ENCODE peak calls at places on chromosomes 1 and 21, in seven cellular contexts. One of them, this sample, is unnamed.

GRCh38 chr21:15968911-15969310 is 239.1 kb downstream of the USP25 start:
- DNase-seq in brain microvascular endothelial cell: no peak
- DNase-seq in fibroblast of lung: no peak
- DNase-seq in WTC11: no peak
- DNase-seq in HFFc6: no peak
- DNase-seq in HCT116: no peak
- DNase-seq in spleen: no peak
- DNase-seq in this sample: no peak

GRCh38 chr1:77219166-77219887 is at the start of gene PIGK:
- DNase-seq in brain microvascular endothelial cell: peak; percentile 85
- DNase-seq in fibroblast of lung: peak; percentile 87
- DNase-seq in WTC11: peak; percentile 93
- DNase-seq in HFFc6: peak; percentile 89
- DNase-seq in HCT116: peak; percentile 83
- DNase-seq in spleen: peak; percentile 97
- DNase-seq in this sample: peak; percentile 19

GRCh38 chr1:9413143-9413876 is 120.6 kb downstream of the SPSB1 start:
- DNase-seq in brain microvascular endothelial cell: peak; percentile 82
- DNase-seq in fibroblast of lung: peak; percentile 95
- DNase-seq in WTC11: no peak
- DNase-seq in HFFc6: peak; percentile 69
- DNase-seq in HCT116: peak; percentile 56
- DNase-seq in spleen: peak; percentile 86
- DNase-seq in this sample: no peak

GRCh38 chr1:215523128-215523861 is 43.8 kb upstream of the KCTD3 start:
- DNase-seq in brain microvascular endothelial cell: no peak
- DNase-seq in fibroblast of lung: peak; percentile 67
- DNase-seq in WTC11: no peak
- DNase-seq in HFFc6: no peak
- DNase-seq in HCT116: peak; percentile 6
- DNase-seq in spleen: no peak
- DNase-seq in this sample: no peak

GRCh38 chr1:98053471-98054366 is 132.9 kb upstream of the DPYD start:
- DNase-seq in brain microvascular endothelial cell: peak; percentile 54
- DNase-seq in fibroblast of lung: peak; percentile 75
- DNase-seq in WTC11: peak; percentile 80
- DNase-seq in HFFc6: no peak
- DNase-seq in HCT116: no peak
- DNase-seq in spleen: peak; percentile 92
- DNase-seq in this sample: no peak

GRCh38 chr1:115457295-115457694 is 119.2 kb upstream of the NGF start:
- DNase-seq in brain microvascular endothelial cell: peak; percentile 8
- DNase-seq in fibroblast of lung: no peak
- DNase-seq in WTC11: no peak
- DNase-seq in HFFc6: no peak
- DNase-seq in HCT116: no peak
- DNase-seq in spleen: no peak
- DNase-seq in this sample: no peak

GRCh38 chr1:200642481-200642880 is 21.9 kb upstream of the KIF14 start:
- DNase-seq in brain microvascular endothelial cell: no peak
- DNase-seq in fibroblast of lung: no peak
- DNase-seq in WTC11: no peak
- DNase-seq in HFFc6: no peak
- DNase-seq in HCT116: no peak
- DNase-seq in spleen: no peak
- DNase-seq in this sample: no peak

GRCh38 chr1:198220428-198220827 is 63.6 kb downstream of the NEK7 start:
- DNase-seq in brain microvascular endothelial cell: peak; percentile 95
- DNase-seq in fibroblast of lung: peak; percentile 79
- DNase-seq in WTC11: no peak
- DNase-seq in HFFc6: peak; percentile 66
- DNase-seq in HCT116: peak; percentile 82
- DNase-seq in spleen: no peak
- DNase-seq in this sample: no peak

GRCh38 chr21:43866233-43866632 is 1.2 kb downstream of the AGPAT3 start:
- DNase-seq in brain microvascular endothelial cell: peak; percentile 22
- DNase-seq in fibroblast of lung: peak; percentile 60
- DNase-seq in WTC11: no peak
- DNase-seq in HFFc6: peak; percentile 37
- DNase-seq in HCT116: no peak
- DNase-seq in spleen: peak; percentile 78
- DNase-seq in this sample: no peak

GRCh38 chr1:85297855-85298629 is 21.6 kb upstream of the BCL10 start:
- DNase-seq in brain microvascular endothelial cell: peak; percentile 96
- DNase-seq in fibroblast of lung: peak; percentile 100
- DNase-seq in WTC11: no peak
- DNase-seq in HFFc6: peak; percentile 96
- DNase-seq in HCT116: peak; percentile 89
- DNase-seq in spleen: peak; percentile 80
- DNase-seq in this sample: no peak

GRCh38 chr21:45407629-45408247 is 2.8 kb downstream of the COL18A1 start:
- DNase-seq in brain microvascular endothelial cell: no peak
- DNase-seq in fibroblast of lung: no peak
- DNase-seq in WTC11: no peak
- DNase-seq in HFFc6: no peak
- DNase-seq in HCT116: no peak
- DNase-seq in spleen: peak; percentile 49
- DNase-seq in this sample: no peak

GRCh38 chr1:103496014-103496635 is 29.4 kb upstream of the RNPC3 start:
- DNase-seq in brain microvascular endothelial cell: no peak
- DNase-seq in fibroblast of lung: peak; percentile 72
- DNase-seq in WTC11: no peak
- DNase-seq in HFFc6: peak; percentile 49
- DNase-seq in HCT116: no peak
- DNase-seq in spleen: no peak
- DNase-seq in this sample: no peak

GRCh38 chr1:169809370-169810095 is 14.8 kb upstream of the METTL18 start:
- DNase-seq in brain microvascular endothelial cell: peak; percentile 18
- DNase-seq in fibroblast of lung: peak; percentile 51
- DNase-seq in WTC11: no peak
- DNase-seq in HFFc6: peak; percentile 49
- DNase-seq in HCT116: peak; percentile 21
- DNase-seq in spleen: no peak
- DNase-seq in this sample: no peak

GRCh38 chr1:228339766-228340685 is 66.6 kb downstream of the TRIM11 start:
- DNase-seq in brain microvascular endothelial cell: no peak
- DNase-seq in fibroblast of lung: no peak
- DNase-seq in WTC11: peak; percentile 8
- DNase-seq in HFFc6: no peak
- DNase-seq in HCT116: no peak
- DNase-seq in spleen: peak; percentile 62
- DNase-seq in this sample: no peak

GRCh38 chr1:162914601-162915000 is 53.6 kb upstream of the CCDC190 start:
- DNase-seq in brain microvascular endothelial cell: no peak
- DNase-seq in fibroblast of lung: no peak
- DNase-seq in WTC11: no peak
- DNase-seq in HFFc6: no peak
- DNase-seq in HCT116: no peak
- DNase-seq in spleen: no peak
- DNase-seq in this sample: no peak

GRCh38 chr1:41882496-41882895 is 36.2 kb downstream of the HIVEP3 start:
- DNase-seq in brain microvascular endothelial cell: no peak
- DNase-seq in fibroblast of lung: no peak
- DNase-seq in WTC11: no peak
- DNase-seq in HFFc6: no peak
- DNase-seq in HCT116: no peak
- DNase-seq in spleen: no peak
- DNase-seq in this sample: no peak

GRCh38 chr1:71252900-71253299 is 172.1 kb upstream of the ZRANB2 start:
- DNase-seq in brain microvascular endothelial cell: no peak
- DNase-seq in fibroblast of lung: no peak
- DNase-seq in WTC11: no peak
- DNase-seq in HFFc6: no peak
- DNase-seq in HCT116: no peak
- DNase-seq in spleen: no peak
- DNase-seq in this sample: no peak

GRCh38 chr1:226679303-226679702 is 59.8 kb downstream of the ITPKB start:
- DNase-seq in brain microvascular endothelial cell: no peak
- DNase-seq in fibroblast of lung: no peak
- DNase-seq in WTC11: no peak
- DNase-seq in HFFc6: no peak
- DNase-seq in HCT116: no peak
- DNase-seq in spleen: no peak
- DNase-seq in this sample: no peak

GRCh38 chr1:100578201-100578600 is 40.3 kb downstream of the GPR88 start:
- DNase-seq in brain microvascular endothelial cell: peak; percentile 8
- DNase-seq in fibroblast of lung: no peak
- DNase-seq in WTC11: no peak
- DNase-seq in HFFc6: no peak
- DNase-seq in HCT116: no peak
- DNase-seq in spleen: no peak
- DNase-seq in this sample: no peak

GRCh38 chr21:29155933-29156260 is 25.5 kb downstream of the MAP3K7CL start:
- DNase-seq in brain microvascular endothelial cell: no peak
- DNase-seq in fibroblast of lung: no peak
- DNase-seq in WTC11: no peak
- DNase-seq in HFFc6: no peak
- DNase-seq in HCT116: no peak
- DNase-seq in spleen: no peak
- DNase-seq in this sample: no peak

GRCh38 chr1:211833174-211833820 is 2.7 kb upstream of the LPGAT1 start:
- DNase-seq in brain microvascular endothelial cell: no peak
- DNase-seq in fibroblast of lung: no peak
- DNase-seq in WTC11: no peak
- DNase-seq in HFFc6: no peak
- DNase-seq in HCT116: no peak
- DNase-seq in spleen: no peak
- DNase-seq in this sample: no peak

GRCh38 chr1:91501527-91501859 is 842 bp downstream of the CDC7 start:
- DNase-seq in brain microvascular endothelial cell: peak; percentile 35
- DNase-seq in fibroblast of lung: no peak
- DNase-seq in WTC11: no peak
- DNase-seq in HFFc6: no peak
- DNase-seq in HCT116: no peak
- DNase-seq in spleen: no peak
- DNase-seq in this sample: no peak

GRCh38 chr1:17440827-17441168 is 1.3 kb upstream of the RCC2 start:
- DNase-seq in brain microvascular endothelial cell: no peak
- DNase-seq in fibroblast of lung: peak; percentile 11
- DNase-seq in WTC11: no peak
- DNase-seq in HFFc6: no peak
- DNase-seq in HCT116: no peak
- DNase-seq in spleen: no peak
- DNase-seq in this sample: no peak

GRCh38 chr1:17438977-17439249 is 564 bp downstream of the RCC2 start:
- DNase-seq in brain microvascular endothelial cell: no peak
- DNase-seq in fibroblast of lung: no peak
- DNase-seq in WTC11: no peak
- DNase-seq in HFFc6: no peak
- DNase-seq in HCT116: no peak
- DNase-seq in spleen: peak; percentile 83
- DNase-seq in this sample: no peak

GRCh38 chr1:17440074-17440826 is 773 bp upstream of the RCC2 start:
- DNase-seq in brain microvascular endothelial cell: no peak
- DNase-seq in fibroblast of lung: peak; percentile 9
- DNase-seq in WTC11: no peak
- DNase-seq in HFFc6: no peak
- DNase-seq in HCT116: no peak
- DNase-seq in spleen: no peak
- DNase-seq in this sample: no peak

GRCh38 chr1:17438176-17438976 is 1.1 kb downstream of the RCC2 start:
- DNase-seq in brain microvascular endothelial cell: peak; percentile 40
- DNase-seq in fibroblast of lung: peak; percentile 40
- DNase-seq in WTC11: peak; percentile 65
- DNase-seq in HFFc6: peak; percentile 19
- DNase-seq in HCT116: no peak
- DNase-seq in spleen: peak; percentile 94
- DNase-seq in this sample: no peak

DNA sequence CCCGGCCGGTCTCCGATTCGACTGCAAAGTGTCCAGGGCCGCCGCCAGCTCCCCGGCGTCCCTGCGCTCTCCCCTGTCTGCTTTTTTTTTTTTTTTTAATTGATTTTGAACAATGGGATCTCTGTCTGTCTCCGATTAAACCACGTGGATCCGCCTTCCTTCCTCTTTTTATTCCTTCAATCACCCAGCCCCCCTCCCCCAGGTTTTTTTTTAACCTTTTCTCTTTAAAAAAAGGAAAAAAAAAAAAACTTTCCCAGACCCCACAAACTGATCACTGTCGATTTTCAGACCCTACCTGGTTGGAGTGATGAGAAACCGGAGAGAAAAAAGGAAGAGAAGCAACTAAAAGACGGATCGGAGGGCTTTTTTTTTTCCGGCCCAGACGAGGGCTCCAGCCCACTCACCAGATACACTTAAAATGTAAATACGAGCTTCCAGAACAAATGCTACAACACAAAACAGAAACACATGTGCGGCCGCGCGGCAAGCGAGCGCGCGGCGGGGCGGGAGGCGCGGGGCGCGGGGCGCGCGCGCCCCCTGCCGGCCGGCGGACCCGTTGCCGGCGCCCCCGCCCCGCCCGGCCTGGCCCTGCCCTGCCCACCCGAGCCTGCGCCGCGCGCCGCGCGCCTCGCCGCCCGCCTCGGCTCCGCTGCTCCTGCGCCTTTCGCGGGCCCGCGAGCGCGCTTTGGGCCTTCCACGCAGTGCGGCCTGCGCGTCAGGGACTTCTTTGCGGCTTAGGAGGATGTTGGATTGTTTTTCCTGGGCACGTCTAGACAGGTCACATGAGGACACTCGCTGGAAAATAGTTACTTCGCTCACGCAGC is at the start of gene RCC2:
- DNase-seq in brain microvascular endothelial cell: peak; percentile 53
- DNase-seq in fibroblast of lung: peak; percentile 84
- DNase-seq in WTC11: peak; percentile 48
- DNase-seq in HFFc6: peak; percentile 71
- DNase-seq in HCT116: peak; percentile 43
- DNase-seq in spleen: peak; percentile 93
- DNase-seq in this sample: no peak
- TF ChIP-seq CTCF in brain microvascular endothelial cell: peak; percentile 2
- TF ChIP-seq CTCF in fibroblast of lung: no peak
- TF ChIP-seq CTCF in WTC11: no peak
- TF ChIP-seq CTCF in HFFc6: peak; percentile 21
- TF ChIP-seq CTCF in HCT116: no peak
- TF ChIP-seq CTCF in spleen: no peak
- TF ChIP-seq CTCF in this sample: peak; percentile 20

GRCh38 chr1:194466706-194467105 is 1280.3 kb upstream of the B3GALT2 start:
- DNase-seq in brain microvascular endothelial cell: peak; percentile 4
- DNase-seq in fibroblast of lung: peak; percentile 6
- DNase-seq in WTC11: no peak
- DNase-seq in HFFc6: no peak
- DNase-seq in HCT116: no peak
- DNase-seq in spleen: no peak
- DNase-seq in this sample: no peak
- TF ChIP-seq CTCF in brain microvascular endothelial cell: peak; percentile 61
- TF ChIP-seq CTCF in fibroblast of lung: peak; percentile 41
- TF ChIP-seq CTCF in WTC11: no peak
- TF ChIP-seq CTCF in HFFc6: peak; percentile 52
- TF ChIP-seq CTCF in HCT116: no peak
- TF ChIP-seq CTCF in spleen: no peak
- TF ChIP-seq CTCF in this sample: peak; percentile 10

GRCh38 chr1:156961709-156962108 is 41.3 kb downstream of the LRRC71 start:
- DNase-seq in brain microvascular endothelial cell: no peak
- DNase-seq in fibroblast of lung: no peak
- DNase-seq in WTC11: no peak
- DNase-seq in HFFc6: peak; percentile 14
- DNase-seq in HCT116: peak; percentile 10
- DNase-seq in spleen: no peak
- DNase-seq in this sample: no peak
- TF ChIP-seq CTCF in brain microvascular endothelial cell: peak; percentile 49
- TF ChIP-seq CTCF in fibroblast of lung: peak; percentile 18
- TF ChIP-seq CTCF in WTC11: no peak
- TF ChIP-seq CTCF in HFFc6: peak; percentile 69
- TF ChIP-seq CTCF in HCT116: peak; percentile 86
- TF ChIP-seq CTCF in spleen: no peak
- TF ChIP-seq CTCF in this sample: peak; percentile 48

GRCh38 chr1:2373551-2374259 is 17.6 kb downstream of the MORN1 start:
- DNase-seq in brain microvascular endothelial cell: no peak
- DNase-seq in fibroblast of lung: no peak
- DNase-seq in WTC11: peak; percentile 10
- DNase-seq in HFFc6: no peak
- DNase-seq in HCT116: no peak
- DNase-seq in spleen: peak; percentile 55
- DNase-seq in this sample: no peak
- TF ChIP-seq CTCF in brain microvascular endothelial cell: peak; percentile 38
- TF ChIP-seq CTCF in fibroblast of lung: no peak
- TF ChIP-seq CTCF in WTC11: no peak
- TF ChIP-seq CTCF in HFFc6: peak; percentile 48
- TF ChIP-seq CTCF in HCT116: no peak
- TF ChIP-seq CTCF in spleen: no peak
- TF ChIP-seq CTCF in this sample: no peak

This sample was measured in D721Med.